ENCODE peak calls at places on chromosome 21, in six cellular contexts. D is GM23338, G is aorta, W is psoas muscle, I is DND-41, M is SJSA1. F is an unnamed sample.

GRCh38 chr21:46503922-46504539 is 45.3 kb downstream of the DIP2A start:
- DNase-seq in G (no peak), D (no peak), W (no peak), I (no peak), M (no peak), F (no peak)

GRCh38 chr21:23398726-23399125 is 2208.6 kb downstream of the MRPL39 start:
- DNase-seq in G (no peak), D (no peak), M (no peak), I (no peak), W (no peak), F (no peak)

GRCh38 chr21:40331182-40331581 is 463.9 kb downstream of the PCP4 start:
- DNase-seq in D (no peak), W (no peak), G (no peak), M (no peak), I (no peak), F (no peak)

GRCh38 chr21:34034369-34035014 is 38.9 kb upstream of the MRPS6 start:
- DNase-seq in G (no peak), I (no peak), D (peak), M (peak), W (no peak), F (no peak)

GRCh38 chr21:33208534-33208933 is 21.2 kb upstream of the IFNAR2 start:
- DNase-seq in I (no peak), M (no peak), G (no peak), W (no peak), D (no peak), F (no peak)

GRCh38 chr21:17427831-17428483 is 84.9 kb upstream of the CXADR start:
- DNase-seq in M (no peak), I (no peak), G (no peak), W (no peak), D (no peak), F (no peak)

GRCh38 chr21:27423906-27424595 is 457.2 kb upstream of the ADAMTS5 start:
- DNase-seq in W (no peak), D (peak), I (no peak), M (no peak), G (no peak), F (peak)

GRCh38 chr21:14741237-14741636 is 195.1 kb upstream of the SAMSN1 start:
- DNase-seq in G (no peak), I (no peak), D (no peak), W (no peak), M (no peak), F (no peak)

GRCh38 chr21:15283789-15284188 is 219.0 kb upstream of the NRIP1 start:
- DNase-seq in G (no peak), I (no peak), D (no peak), M (no peak), W (no peak), F (no peak)

GRCh38 chr21:25428537-25428936 is 178.7 kb downstream of the MRPL39 start:
- DNase-seq in D (no peak), G (no peak), W (no peak), M (no peak), I (no peak), F (no peak)

DNA sequence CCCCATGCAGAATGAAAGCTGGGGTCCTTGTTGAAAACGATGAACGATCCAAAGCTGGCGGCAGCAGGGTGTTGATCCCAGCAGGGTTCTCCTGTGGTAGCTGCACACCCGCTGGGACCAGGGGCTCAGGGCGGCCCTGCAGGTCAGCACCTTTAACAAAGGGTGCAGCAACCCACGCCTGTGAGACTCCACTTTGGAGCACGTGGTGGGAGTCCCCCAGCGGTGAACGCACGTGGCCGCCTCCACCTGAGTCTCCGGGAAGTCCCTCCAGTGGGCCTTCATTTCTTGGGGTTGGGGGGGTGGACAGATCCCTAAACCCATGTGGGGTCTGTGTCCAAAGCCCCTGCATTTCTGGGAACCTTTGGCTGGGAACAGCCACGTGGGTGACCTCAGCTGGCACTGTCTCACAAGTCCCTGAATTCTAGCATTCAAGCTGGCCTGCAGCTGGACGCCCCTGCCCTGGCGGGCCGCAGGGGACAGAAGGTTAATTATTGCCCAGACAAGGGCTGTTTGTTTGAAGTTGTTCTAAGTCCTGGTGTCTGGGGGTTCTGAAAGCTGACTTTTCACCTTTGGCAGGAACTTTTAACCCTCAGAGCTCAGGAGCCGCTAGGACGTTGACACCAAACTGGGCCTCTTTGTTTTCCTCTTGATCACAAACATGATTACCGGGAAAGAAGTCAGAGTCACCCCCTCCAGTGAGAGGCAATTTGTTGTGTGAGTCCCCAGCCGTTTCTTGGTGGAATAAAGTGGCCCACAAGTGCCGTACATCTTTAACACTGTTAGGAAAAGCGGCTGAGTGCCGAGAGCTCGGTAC is 64.5 kb downstream of the COL18A1 start:
- DNase-seq in M (peak), W (peak), I (no peak), G (peak), D (no peak), F (no peak)
- H3K4me3 ChIP-seq in M (peak), W (no peak), I (no peak), G (no peak), D (no peak), F (no peak)

DNA sequence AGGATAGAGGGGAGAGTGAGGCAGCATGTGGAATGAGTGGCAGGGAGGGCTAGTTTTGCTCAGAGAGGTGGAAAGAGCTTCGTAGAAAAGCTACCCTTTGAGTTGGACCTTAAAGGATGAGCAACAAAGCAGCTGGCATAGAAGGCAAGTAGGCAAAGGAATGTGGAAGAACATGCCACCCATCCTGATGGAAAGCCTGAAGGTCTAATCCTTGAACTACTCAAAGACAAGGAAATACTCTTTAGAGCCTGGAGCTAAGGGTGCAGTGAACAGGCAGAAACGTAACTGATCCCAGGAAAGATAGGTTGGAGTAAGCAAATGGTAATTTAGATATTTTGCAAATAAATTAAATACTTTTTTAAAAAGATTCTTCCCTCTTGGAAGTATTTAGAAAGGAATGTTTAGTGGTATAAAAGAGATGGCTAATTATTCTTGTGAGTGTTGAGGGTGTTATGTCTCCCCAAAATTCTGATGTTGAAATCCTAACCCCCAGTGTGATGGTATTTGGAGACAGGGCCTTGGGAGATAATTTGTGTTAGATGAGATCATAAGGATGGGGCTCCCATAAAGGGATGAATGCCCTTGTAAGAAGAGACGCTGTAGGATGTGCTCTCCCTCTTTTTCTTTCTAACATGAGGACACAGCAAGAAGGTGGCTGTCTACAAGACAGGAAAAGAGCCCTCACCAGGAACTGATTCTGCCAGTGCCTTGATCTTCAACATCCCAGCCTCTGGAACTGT is 308.1 kb upstream of the RUNX1 start:
- DNase-seq in M (no peak), W (no peak), D (no peak), G (no peak), I (no peak), F (no peak)
- H3K4me3 ChIP-seq in M (no peak), W (no peak), D (no peak), G (no peak), I (no peak), F (no peak)

GRCh38 chr21:37181059-37181458 is 86.1 kb downstream of the VPS26C start:
- DNase-seq in M (no peak), I (no peak), D (no peak), G (no peak), W (peak), F (no peak)
- H3K4me3 ChIP-seq in M (no peak), I (no peak), D (no peak), G (no peak), W (no peak), F (no peak)

GRCh38 chr21:31383770-31384169 is 39.7 kb upstream of the TIAM1 start:
- DNase-seq in I (no peak), M (no peak), G (no peak), W (no peak), D (no peak), F (no peak)
- H3K4me3 ChIP-seq in I (no peak), M (no peak), G (no peak), W (no peak), D (no peak), F (no peak)

DNA sequence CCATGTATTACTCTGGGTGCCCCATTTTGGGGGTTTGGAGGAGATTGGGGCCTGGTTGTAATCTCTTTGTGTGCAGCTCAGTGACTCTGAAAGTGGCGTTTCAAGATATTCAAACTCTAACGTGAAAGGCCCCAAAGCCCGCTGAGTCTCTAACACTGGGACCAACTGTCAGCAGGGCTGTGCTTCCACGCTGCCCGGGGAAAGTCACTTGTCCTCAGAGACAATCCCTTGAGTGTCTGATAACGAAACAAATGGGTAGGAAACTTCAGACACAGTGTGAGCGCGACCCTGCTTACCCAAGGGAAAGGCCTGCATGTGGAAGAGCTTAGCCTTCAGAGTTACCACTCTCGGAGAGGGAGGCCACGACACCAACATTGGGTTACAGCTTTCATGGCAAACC is 832 bp downstream of the UBASH3A start:
- DNase-seq in M (no peak), W (no peak), D (no peak), G (no peak), I (peak), F (no peak)
- H3K4me3 ChIP-seq in M (no peak), W (no peak), D (no peak), G (no peak), I (peak), F (no peak)

GRCh38 chr21:28882345-28882744 is 110.3 kb downstream of the LTN1 start:
- DNase-seq in I (no peak), M (no peak), W (no peak), G (no peak), D (no peak), F (no peak)

GRCh38 chr21:28884976-28885852 is 107.5 kb downstream of the LTN1 start:
- DNase-seq in D (peak), G (peak), M (peak), W (peak), I (peak), F (peak)

GRCh38 chr21:28883931-28884330 is 108.7 kb downstream of the LTN1 start:
- DNase-seq in W (no peak), D (no peak), G (no peak), M (no peak), I (no peak), F (no peak)

GRCh38 chr21:28884481-28884880 is 108.2 kb downstream of the LTN1 start:
- DNase-seq in G (no peak), W (no peak), M (no peak), D (peak), I (no peak), F (no peak)

DNA sequence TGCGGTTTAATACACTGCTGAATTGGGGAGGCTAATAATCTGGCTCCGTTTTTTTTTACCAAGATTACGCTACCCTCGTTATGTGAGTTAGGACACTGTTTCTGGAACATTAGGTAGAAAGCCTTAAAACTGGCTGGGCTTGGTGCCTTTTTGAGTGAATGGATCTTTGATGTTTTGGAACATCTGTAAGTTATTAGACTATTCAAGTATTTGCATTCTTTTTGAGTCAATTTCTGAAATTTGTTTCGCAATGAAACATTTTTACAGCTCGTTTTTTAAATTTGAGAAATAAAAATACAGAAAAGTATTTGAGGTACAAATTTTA is 106.9 kb downstream of the LTN1 start:
- DNase-seq in M (no peak), W (no peak), I (no peak), D (no peak), G (no peak), F (no peak)
- H3K4me3 ChIP-seq in M (no peak), W (no peak), I (peak), D (peak), G (no peak), F (no peak)

DNA sequence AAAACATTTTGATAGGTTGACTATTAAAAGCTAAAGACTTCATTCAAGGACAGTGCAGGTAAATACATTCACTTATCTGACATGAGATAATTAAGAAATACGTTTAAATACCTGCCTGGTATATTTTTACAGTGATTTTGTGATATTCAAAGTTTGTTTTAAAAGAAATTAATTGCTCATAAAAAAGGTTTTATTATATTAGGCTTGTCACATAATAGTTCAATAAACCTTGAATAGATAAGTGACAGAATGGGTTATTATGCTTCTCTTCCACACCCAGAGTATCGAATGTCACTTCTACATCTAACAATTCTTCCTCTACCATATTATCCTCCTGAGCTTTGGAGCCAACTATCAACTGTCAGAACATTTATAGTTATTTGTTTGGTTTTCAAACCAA is 60.0 kb downstream of the LTN1 start:
- DNase-seq in D (no peak), I (no peak), M (no peak), W (no peak), G (no peak), F (no peak)
- H3K4me3 ChIP-seq in D (no peak), I (no peak), M (no peak), W (no peak), G (no peak), F (no peak)

GRCh38 chr21:16426936-16427335 is 697.2 kb downstream of the USP25 start:
- DNase-seq in D (no peak), I (no peak), M (no peak), W (no peak), G (no peak), F (no peak)

GRCh38 chr21:16423921-16424320 is 694.1 kb downstream of the USP25 start:
- DNase-seq in W (no peak), I (no peak), D (no peak), G (no peak), M (no peak), F (no peak)

GRCh38 chr21:16425297-16425696 is 695.5 kb downstream of the USP25 start:
- DNase-seq in W (no peak), G (no peak), M (no peak), I (no peak), D (no peak), F (no peak)

GRCh38 chr21:16422702-16423101 is 692.9 kb downstream of the USP25 start:
- DNase-seq in W (no peak), M (no peak), I (no peak), D (no peak), G (no peak), F (no peak)

DNA sequence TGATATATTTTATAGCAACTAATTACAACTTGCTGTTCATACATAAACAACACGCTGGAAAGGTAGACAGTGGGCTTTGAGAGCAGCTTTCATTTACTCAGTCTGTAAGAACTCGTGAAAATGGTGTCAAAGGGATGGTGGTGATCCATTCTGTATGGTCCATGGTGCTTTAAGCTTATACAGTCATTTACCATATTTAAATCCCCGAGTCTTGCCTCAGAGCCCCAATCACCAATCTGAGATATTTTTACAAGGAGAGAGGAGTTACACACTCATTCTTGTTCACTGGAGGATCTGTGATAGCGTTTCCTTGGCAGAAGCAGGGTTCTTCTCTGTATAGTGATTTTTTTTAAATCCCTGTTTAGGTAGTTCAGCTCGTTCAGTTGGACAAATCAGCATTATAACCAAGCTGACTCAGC is 694.6 kb downstream of the USP25 start:
- DNase-seq in W (no peak), G (no peak), M (peak), D (no peak), I (no peak), F (peak)
- H3K4me3 ChIP-seq in W (peak), G (peak), M (peak), D (no peak), I (no peak), F (peak)